ENCODE peak calls at places on chromosomes 12 and 14, in six cellular contexts. H, I, M, G, N and O are unnamed samples.

GRCh38 chr12:43728117-43728516 is 30.5 kb downstream of the PUS7L start:
- DNase-seq in H (no peak), I (peak), M (peak), G (no peak), N (no peak), O (peak)

GRCh38 chr12:26124491-26125450 is at the start of gene BHLHE41:
- DNase-seq in H (no peak), I (peak), M (peak), G (peak), N (peak), O (peak)

GRCh38 chr12:19120795-19121194 is 8.7 kb upstream of the PLEKHA5 start:
- DNase-seq in H (no peak), I (no peak), M (peak), G (peak), N (no peak), O (peak)

GRCh38 chr14:24964048-24964447 is 85.9 kb downstream of the STXBP6 start:
- DNase-seq in H (no peak), I (no peak), M (no peak), G (no peak), N (peak), O (no peak)

GRCh38 chr12:32534698-32535097 is 135.3 kb downstream of the FGD4 start:
- DNase-seq in H (no peak), I (no peak), M (no peak), G (no peak), N (no peak), O (peak)

GRCh38 chr12:76346798-76347420 is 1.3 kb downstream of the BBS10 start:
- DNase-seq in H (peak), I (peak), M (peak), G (peak), N (peak), O (peak)

GRCh38 chr14:104864267-104865068 is 600 bp upstream of the CEP170B start:
- DNase-seq in H (no peak), I (no peak), M (peak), G (peak), N (peak), O (peak)

GRCh38 chr12:31732926-31733548 is 4.2 kb upstream of the AMN1 start:
- DNase-seq in H (peak), I (peak), M (peak), G (peak), N (no peak), O (peak)

DNA sequence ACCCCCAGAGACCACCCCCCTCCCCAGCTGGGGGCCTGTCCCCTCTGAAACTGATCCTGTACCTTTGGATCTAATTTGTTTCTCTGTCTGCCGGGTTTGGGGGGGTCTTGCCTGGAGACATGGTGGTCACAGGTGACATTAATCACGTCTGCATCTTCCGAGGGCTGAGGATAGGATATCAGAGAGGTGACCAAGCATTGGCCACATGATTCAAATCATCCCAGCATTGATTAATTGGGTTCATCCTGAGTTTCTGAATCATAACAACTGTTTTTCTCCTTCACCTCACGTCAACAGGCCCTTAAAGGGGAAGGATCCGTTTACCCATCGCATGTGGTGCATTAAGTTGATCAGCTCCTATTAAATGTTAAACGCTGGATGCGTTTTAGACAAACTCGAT is 63.2 kb upstream of the TBX3 start:
- DNase-seq in H (no peak), I (peak), M (no peak), G (no peak), N (no peak), O (no peak)
- H3K9ac ChIP-seq in H (no peak), I (peak), M (no peak), G (no peak), N (no peak), O (no peak)

GRCh38 chr14:23719225-23719985 is 83.2 kb downstream of the DHRS2 start:
- DNase-seq in H (no peak), I (no peak), M (no peak), G (no peak), N (no peak), O (no peak)
- H3K4me3 ChIP-seq in H (no peak), I (no peak), M (no peak), G (no peak), N (no peak), O (no peak)

DNA sequence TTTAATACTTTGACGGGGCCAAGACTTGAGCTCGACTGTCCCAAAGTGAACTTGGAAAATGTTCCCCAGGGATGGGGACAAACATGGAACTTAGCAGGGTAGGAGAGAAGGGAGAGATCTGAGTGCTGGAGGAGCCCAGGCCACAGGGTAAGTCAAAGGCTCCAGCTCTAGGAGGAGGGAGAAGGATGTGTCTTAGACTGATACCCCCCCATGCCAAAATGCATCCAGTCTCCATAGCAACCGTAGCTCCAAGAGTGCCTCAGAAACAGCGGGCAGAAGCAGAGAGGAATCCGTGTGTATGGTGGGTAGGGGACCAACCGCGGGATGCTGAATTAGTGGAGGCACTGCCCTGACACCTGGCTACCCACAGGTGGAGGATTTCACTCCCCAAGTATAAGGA is 845 bp upstream of the AGAP2 start:
- DNase-seq in H (no peak), I (no peak), M (no peak), G (no peak), N (peak), O (no peak)
- TF ChIP-seq EZH2 in H (no peak), I (peak), M (no peak), G (peak), N (no peak), O (peak)

GRCh38 chr12:116375278-116375842 is 97.9 kb upstream of the MED13L start:
- DNase-seq in H (no peak), I (no peak), M (no peak), G (no peak), N (no peak), O (no peak)

GRCh38 chr12:116378002-116378401 is 100.5 kb upstream of the MED13L start:
- DNase-seq in H (no peak), I (no peak), M (no peak), G (no peak), N (no peak), O (no peak)

GRCh38 chr12:116380066-116380465 is 102.6 kb upstream of the MED13L start:
- DNase-seq in H (no peak), I (no peak), M (no peak), G (no peak), N (no peak), O (no peak)

GRCh38 chr12:116376354-116377193 is 99.1 kb upstream of the MED13L start:
- DNase-seq in H (no peak), I (peak), M (peak), G (no peak), N (no peak), O (peak)

DNA sequence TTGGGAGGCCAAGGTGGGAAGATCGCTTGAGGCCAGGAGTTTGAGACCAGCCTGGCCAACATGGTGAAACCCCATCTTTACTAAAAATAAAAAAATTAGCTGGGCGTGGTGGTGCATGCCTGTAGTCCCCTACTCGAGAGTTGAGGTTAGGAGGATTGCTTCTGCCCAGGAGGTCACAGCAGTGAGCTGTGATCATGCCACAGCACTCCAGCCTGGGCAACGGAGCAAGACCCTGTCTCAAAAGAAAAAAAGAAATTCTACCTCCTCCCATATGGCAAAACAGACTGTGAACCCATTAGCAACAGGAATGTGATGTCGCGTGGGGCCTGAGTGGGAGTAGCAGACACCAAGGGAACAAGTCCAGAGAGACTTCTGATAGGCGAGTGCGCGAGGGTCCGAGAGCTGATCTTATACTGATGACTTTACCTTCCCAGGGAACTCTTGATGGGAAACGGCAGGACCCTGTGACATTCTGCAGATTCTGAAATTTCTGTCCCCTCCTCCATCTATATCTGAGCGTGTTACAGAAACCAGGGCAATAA is 99.8 kb upstream of the MED13L start:
- DNase-seq in H (no peak), I (no peak), M (no peak), G (no peak), N (no peak), O (no peak)
- H3K9ac ChIP-seq in H (no peak), I (no peak), M (peak), G (no peak), N (no peak), O (no peak)

DNA sequence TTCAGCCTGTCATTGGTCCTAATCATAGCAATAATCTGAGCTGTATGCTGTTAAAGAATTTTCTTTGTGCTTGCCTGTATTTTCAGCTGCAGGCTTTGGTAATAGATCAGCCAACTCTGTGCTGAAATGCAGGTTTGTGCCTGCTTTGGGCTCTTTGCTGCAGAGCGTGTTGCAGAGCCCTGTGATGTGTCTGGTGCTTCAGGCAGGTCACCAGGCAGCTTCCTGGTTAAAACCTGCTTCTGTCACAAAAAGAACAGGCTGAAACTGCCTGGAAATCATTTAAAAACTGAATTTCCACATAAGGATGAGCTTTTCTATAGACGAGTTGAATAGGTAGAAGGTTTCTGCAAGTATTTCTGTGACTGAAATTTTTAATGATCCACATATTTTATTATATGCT is 3.1 kb downstream of the DIP2B start:
- DNase-seq in H (no peak), I (no peak), M (no peak), G (no peak), N (no peak), O (no peak)
- H3K4me3 ChIP-seq in H (no peak), I (no peak), M (peak), G (no peak), N (no peak), O (no peak)

GRCh38 chr14:103207038-103207403 is 83.8 kb downstream of the TNFAIP2 start:
- DNase-seq in H (peak), I (peak), M (no peak), G (no peak), N (peak), O (peak)

GRCh38 chr14:103206023-103206481 is 82.8 kb downstream of the TNFAIP2 start:
- DNase-seq in H (no peak), I (no peak), M (no peak), G (no peak), N (no peak), O (peak)

GRCh38 chr14:103205541-103205906 is 82.3 kb downstream of the TNFAIP2 start:
- DNase-seq in H (no peak), I (no peak), M (no peak), G (no peak), N (no peak), O (peak)

GRCh38 chr14:103209054-103209453 is 85.8 kb downstream of the TNFAIP2 start:
- DNase-seq in H (peak), I (no peak), M (no peak), G (no peak), N (no peak), O (peak)

DNA sequence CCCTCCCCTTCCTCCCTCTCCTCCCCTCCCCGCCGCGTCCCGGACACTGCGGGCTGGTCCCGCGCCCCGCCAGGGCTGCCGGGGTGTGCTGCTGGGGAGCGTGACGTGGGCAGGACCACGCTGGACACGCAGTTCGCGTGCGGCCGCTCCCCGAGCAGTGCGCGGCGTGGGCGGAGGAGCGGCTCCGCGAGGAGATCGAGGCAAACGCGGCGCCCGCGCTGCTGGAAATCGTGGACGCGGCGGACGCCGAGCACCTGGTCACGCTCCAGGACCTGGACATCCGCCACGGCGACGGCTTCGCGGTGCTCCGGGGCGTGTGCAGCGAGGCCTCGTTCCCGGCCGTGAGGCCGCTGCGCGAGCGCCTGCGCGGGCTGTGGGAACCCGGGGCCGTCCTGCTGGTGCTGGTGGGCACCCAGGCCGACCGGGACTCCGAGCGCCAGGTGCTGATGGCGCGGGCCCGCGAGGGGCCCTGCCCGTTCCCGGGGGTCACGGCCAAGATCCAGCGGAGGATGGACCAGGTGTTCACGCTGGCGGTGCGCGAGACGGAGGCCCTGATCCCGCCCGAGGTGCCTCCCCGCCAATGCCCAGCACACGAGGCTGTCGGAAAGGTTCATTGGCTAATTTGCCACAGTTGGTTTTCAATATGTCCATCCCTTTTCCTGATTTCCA is 84.3 kb downstream of the TNFAIP2 start:
- DNase-seq in H (no peak), I (no peak), M (no peak), G (no peak), N (peak), O (peak)
- TF ChIP-seq EZH2 in H (no peak), I (no peak), M (no peak), G (peak), N (peak), O (no peak)